ENCODE peak calls at places on chromosome 6, in seven cellular contexts. One of them, this sample, is unnamed.

GRCh38 chr6:17656092-17656491 is 50.6 kb downstream of the NUP153 start:
- DNase-seq in GM06990: no peak
- DNase-seq in fibroblast of villous mesenchyme: no peak
- DNase-seq in left lung: no peak
- DNase-seq in cardiac muscle cell: peak; percentile 17
- DNase-seq in CD4-positive, alpha-beta memory T cell: no peak
- DNase-seq in esophagus squamous epithelium: no peak
- DNase-seq in this sample: no peak

GRCh38 chr6:144266091-144266649 is 19.0 kb upstream of the UTRN start:
- DNase-seq in esophagus squamous epithelium: peak; percentile 3
- DNase-seq in CD4-positive, alpha-beta memory T cell: no peak
- DNase-seq in GM06990: no peak
- DNase-seq in left lung: peak; percentile 59
- DNase-seq in fibroblast of villous mesenchyme: peak; percentile 83
- DNase-seq in cardiac muscle cell: peak; percentile 63
- DNase-seq in this sample: no peak

GRCh38 chr6:134432036-134432435 is 114.1 kb upstream of the SGK1 start:
- DNase-seq in left lung: no peak
- DNase-seq in fibroblast of villous mesenchyme: no peak
- DNase-seq in cardiac muscle cell: no peak
- DNase-seq in esophagus squamous epithelium: no peak
- DNase-seq in GM06990: no peak
- DNase-seq in CD4-positive, alpha-beta memory T cell: no peak
- DNase-seq in this sample: no peak

GRCh38 chr6:64505312-64505711 is 869.7 kb downstream of the PHF3 start:
- DNase-seq in GM06990: no peak
- DNase-seq in left lung: no peak
- DNase-seq in esophagus squamous epithelium: no peak
- DNase-seq in CD4-positive, alpha-beta memory T cell: no peak
- DNase-seq in fibroblast of villous mesenchyme: no peak
- DNase-seq in cardiac muscle cell: peak; percentile 29
- DNase-seq in this sample: peak; percentile 66

GRCh38 chr6:13303668-13304017 is 24.7 kb downstream of the TBC1D7 start:
- DNase-seq in cardiac muscle cell: peak; percentile 80
- DNase-seq in left lung: peak; percentile 89
- DNase-seq in fibroblast of villous mesenchyme: peak; percentile 83
- DNase-seq in esophagus squamous epithelium: no peak
- DNase-seq in CD4-positive, alpha-beta memory T cell: peak; percentile 3
- DNase-seq in GM06990: peak; percentile 50
- DNase-seq in this sample: no peak

GRCh38 chr6:1609662-1610496 is at the start of gene FOXC1:
- DNase-seq in fibroblast of villous mesenchyme: peak; percentile 84
- DNase-seq in left lung: peak; percentile 83
- DNase-seq in GM06990: peak; percentile 73
- DNase-seq in cardiac muscle cell: peak; percentile 87
- DNase-seq in CD4-positive, alpha-beta memory T cell: no peak
- DNase-seq in esophagus squamous epithelium: no peak
- DNase-seq in this sample: peak; percentile 52

GRCh38 chr6:15464211-15464725 is 198.6 kb downstream of the DTNBP1 start:
- DNase-seq in left lung: no peak
- DNase-seq in fibroblast of villous mesenchyme: no peak
- DNase-seq in CD4-positive, alpha-beta memory T cell: peak; percentile 52
- DNase-seq in esophagus squamous epithelium: no peak
- DNase-seq in cardiac muscle cell: peak; percentile 22
- DNase-seq in GM06990: no peak
- DNase-seq in this sample: peak; percentile 82

GRCh38 chr6:122803056-122803695 is 14.1 kb downstream of the SMPDL3A start:
- DNase-seq in GM06990: no peak
- DNase-seq in CD4-positive, alpha-beta memory T cell: no peak
- DNase-seq in cardiac muscle cell: no peak
- DNase-seq in esophagus squamous epithelium: no peak
- DNase-seq in fibroblast of villous mesenchyme: peak; percentile 99
- DNase-seq in left lung: no peak
- DNase-seq in this sample: no peak

GRCh38 chr6:25103603-25104002 is 167.8 kb upstream of the RIPOR2 start:
- DNase-seq in fibroblast of villous mesenchyme: no peak
- DNase-seq in CD4-positive, alpha-beta memory T cell: no peak
- DNase-seq in cardiac muscle cell: no peak
- DNase-seq in esophagus squamous epithelium: no peak
- DNase-seq in left lung: no peak
- DNase-seq in GM06990: no peak
- DNase-seq in this sample: no peak

GRCh38 chr6:5995705-5996686 is 10.7 kb downstream of the NRN1 start:
- DNase-seq in cardiac muscle cell: peak; percentile 75
- DNase-seq in fibroblast of villous mesenchyme: peak; percentile 18
- DNase-seq in esophagus squamous epithelium: no peak
- DNase-seq in GM06990: no peak
- DNase-seq in left lung: peak; percentile 70
- DNase-seq in CD4-positive, alpha-beta memory T cell: no peak
- DNase-seq in this sample: peak; percentile 46

GRCh38 chr6:125277838-125278237 is 23.9 kb downstream of the HDDC2 start:
- DNase-seq in left lung: no peak
- DNase-seq in cardiac muscle cell: no peak
- DNase-seq in GM06990: no peak
- DNase-seq in fibroblast of villous mesenchyme: no peak
- DNase-seq in CD4-positive, alpha-beta memory T cell: no peak
- DNase-seq in esophagus squamous epithelium: no peak
- DNase-seq in this sample: no peak

GRCh38 chr6:157990321-157991066 is 8.8 kb downstream of the SYNJ2 start:
- DNase-seq in GM06990: no peak
- DNase-seq in cardiac muscle cell: no peak
- DNase-seq in CD4-positive, alpha-beta memory T cell: peak; percentile 29
- DNase-seq in fibroblast of villous mesenchyme: no peak
- DNase-seq in left lung: no peak
- DNase-seq in esophagus squamous epithelium: no peak
- DNase-seq in this sample: no peak

GRCh38 chr6:53671111-53671510 is 5.6 kb upstream of the KLHL31 start:
- DNase-seq in GM06990: no peak
- DNase-seq in fibroblast of villous mesenchyme: no peak
- DNase-seq in esophagus squamous epithelium: no peak
- DNase-seq in cardiac muscle cell: no peak
- DNase-seq in left lung: no peak
- DNase-seq in CD4-positive, alpha-beta memory T cell: no peak
- DNase-seq in this sample: no peak

GRCh38 chr6:156752666-156753301 is 24.4 kb upstream of the ARID1B start:
- DNase-seq in esophagus squamous epithelium: no peak
- DNase-seq in CD4-positive, alpha-beta memory T cell: no peak
- DNase-seq in left lung: no peak
- DNase-seq in cardiac muscle cell: no peak
- DNase-seq in GM06990: peak; percentile 62
- DNase-seq in fibroblast of villous mesenchyme: no peak
- DNase-seq in this sample: no peak

GRCh38 chr6:144718431-144718830 is 433.3 kb downstream of the UTRN start:
- DNase-seq in left lung: no peak
- DNase-seq in cardiac muscle cell: no peak
- DNase-seq in fibroblast of villous mesenchyme: no peak
- DNase-seq in esophagus squamous epithelium: no peak
- DNase-seq in GM06990: no peak
- DNase-seq in CD4-positive, alpha-beta memory T cell: no peak
- DNase-seq in this sample: no peak

GRCh38 chr6:145169726-145170125 is 565.6 kb downstream of the EPM2A start:
- DNase-seq in cardiac muscle cell: no peak
- DNase-seq in fibroblast of villous mesenchyme: no peak
- DNase-seq in left lung: no peak
- DNase-seq in esophagus squamous epithelium: no peak
- DNase-seq in GM06990: no peak
- DNase-seq in CD4-positive, alpha-beta memory T cell: no peak
- DNase-seq in this sample: no peak

GRCh38 chr6:13445005-13445743 is 42.2 kb downstream of the GFOD1 start:
- DNase-seq in fibroblast of villous mesenchyme: peak; percentile 65
- DNase-seq in esophagus squamous epithelium: no peak
- DNase-seq in cardiac muscle cell: peak; percentile 81
- DNase-seq in GM06990: no peak
- DNase-seq in CD4-positive, alpha-beta memory T cell: no peak
- DNase-seq in left lung: no peak
- DNase-seq in this sample: no peak

GRCh38 chr6:35647400-35647799 is 41.3 kb downstream of the FKBP5 start:
- DNase-seq in CD4-positive, alpha-beta memory T cell: no peak
- DNase-seq in esophagus squamous epithelium: no peak
- DNase-seq in fibroblast of villous mesenchyme: no peak
- DNase-seq in cardiac muscle cell: no peak
- DNase-seq in left lung: no peak
- DNase-seq in GM06990: no peak
- DNase-seq in this sample: no peak

GRCh38 chr6:65004283-65004682 is 702.7 kb downstream of the EYS start:
- DNase-seq in fibroblast of villous mesenchyme: no peak
- DNase-seq in esophagus squamous epithelium: no peak
- DNase-seq in cardiac muscle cell: no peak
- DNase-seq in CD4-positive, alpha-beta memory T cell: no peak
- DNase-seq in GM06990: no peak
- DNase-seq in left lung: no peak
- DNase-seq in this sample: no peak

GRCh38 chr6:5695260-5696245 is 311.2 kb downstream of the NRN1 start:
- DNase-seq in esophagus squamous epithelium: no peak
- DNase-seq in fibroblast of villous mesenchyme: peak; percentile 89
- DNase-seq in cardiac muscle cell: no peak
- DNase-seq in GM06990: no peak
- DNase-seq in left lung: no peak
- DNase-seq in CD4-positive, alpha-beta memory T cell: no peak
- DNase-seq in this sample: peak; percentile 56

GRCh38 chr6:16129623-16130243 is 847 bp downstream of the MYLIP start:
- DNase-seq in CD4-positive, alpha-beta memory T cell: peak; percentile 59
- DNase-seq in esophagus squamous epithelium: no peak
- DNase-seq in GM06990: no peak
- DNase-seq in fibroblast of villous mesenchyme: no peak
- DNase-seq in left lung: peak; percentile 43
- DNase-seq in cardiac muscle cell: peak; percentile 30
- DNase-seq in this sample: peak; percentile 66

GRCh38 chr6:149443411-149444181 is 41.2 kb downstream of the ZC3H12D start:
- DNase-seq in fibroblast of villous mesenchyme: peak; percentile 71
- DNase-seq in GM06990: no peak
- DNase-seq in cardiac muscle cell: no peak
- DNase-seq in esophagus squamous epithelium: no peak
- DNase-seq in left lung: no peak
- DNase-seq in CD4-positive, alpha-beta memory T cell: no peak
- DNase-seq in this sample: no peak
- H3K4me3 ChIP-seq in fibroblast of villous mesenchyme: no peak overlapping the region
- H3K4me3 ChIP-seq in GM06990: no peak overlapping the region
- H3K4me3 ChIP-seq in cardiac muscle cell: no peak overlapping the region
- H3K4me3 ChIP-seq in esophagus squamous epithelium: no peak overlapping the region
- H3K4me3 ChIP-seq in left lung: no peak overlapping the region
- H3K4me3 ChIP-seq in CD4-positive, alpha-beta memory T cell: no peak overlapping the region
- H3K4me3 ChIP-seq in this sample: no peak overlapping the region

GRCh38 chr6:90413867-90414266 is 117.2 kb upstream of the BACH2 start:
- DNase-seq in fibroblast of villous mesenchyme: peak; percentile 5
- DNase-seq in cardiac muscle cell: peak; percentile 77
- DNase-seq in left lung: peak; percentile 57
- DNase-seq in CD4-positive, alpha-beta memory T cell: peak; percentile 88
- DNase-seq in GM06990: no peak
- DNase-seq in esophagus squamous epithelium: no peak
- DNase-seq in this sample: no peak
- H3K4me3 ChIP-seq in fibroblast of villous mesenchyme: no peak overlapping the region
- H3K4me3 ChIP-seq in cardiac muscle cell: no peak overlapping the region
- H3K4me3 ChIP-seq in left lung: no peak overlapping the region
- H3K4me3 ChIP-seq in CD4-positive, alpha-beta memory T cell: peak overlapping the region; percentile 25
- H3K4me3 ChIP-seq in GM06990: no peak overlapping the region
- H3K4me3 ChIP-seq in esophagus squamous epithelium: peak overlapping the region; percentile 23
- H3K4me3 ChIP-seq in this sample: no peak overlapping the region

GRCh38 chr6:27312146-27312949 is at the start of gene POM121L2:
- DNase-seq in fibroblast of villous mesenchyme: peak; percentile 24
- DNase-seq in GM06990: peak; percentile 66
- DNase-seq in esophagus squamous epithelium: no peak
- DNase-seq in left lung: peak; percentile 54
- DNase-seq in CD4-positive, alpha-beta memory T cell: peak; percentile 62
- DNase-seq in cardiac muscle cell: peak; percentile 76
- DNase-seq in this sample: peak; percentile 75

GRCh38 chr6:27314046-27314445 is 2.0 kb upstream of the POM121L2 start:
- DNase-seq in esophagus squamous epithelium: no peak
- DNase-seq in cardiac muscle cell: no peak
- DNase-seq in CD4-positive, alpha-beta memory T cell: no peak
- DNase-seq in fibroblast of villous mesenchyme: no peak
- DNase-seq in left lung: no peak
- DNase-seq in GM06990: no peak
- DNase-seq in this sample: no peak

GRCh38 chr6:27312950-27313271 is 838 bp upstream of the POM121L2 start:
- DNase-seq in fibroblast of villous mesenchyme: no peak
- DNase-seq in left lung: no peak
- DNase-seq in cardiac muscle cell: no peak
- DNase-seq in CD4-positive, alpha-beta memory T cell: no peak
- DNase-seq in GM06990: no peak
- DNase-seq in esophagus squamous epithelium: no peak
- DNase-seq in this sample: no peak

DNA sequence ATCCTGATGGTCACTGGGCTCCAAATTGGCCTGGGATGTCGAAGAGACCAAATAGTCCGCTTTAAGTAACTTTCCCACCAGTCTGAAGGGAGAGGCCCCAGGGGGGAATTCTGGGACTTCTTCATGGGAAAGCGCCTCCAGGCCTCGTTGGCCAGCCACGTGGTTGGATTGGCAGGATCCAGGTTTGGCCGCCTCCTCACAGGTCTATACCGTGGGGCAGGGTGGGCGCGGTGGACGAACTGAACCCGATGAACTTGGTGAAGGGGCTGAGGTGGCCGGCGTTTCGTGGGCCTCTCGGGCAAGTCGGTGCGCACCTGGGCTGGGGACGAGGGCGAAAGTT is 297 bp downstream of the POM121L2 start:
- DNase-seq in GM06990: no peak
- DNase-seq in esophagus squamous epithelium: no peak
- DNase-seq in fibroblast of villous mesenchyme: no peak
- DNase-seq in left lung: no peak
- DNase-seq in cardiac muscle cell: no peak
- DNase-seq in CD4-positive, alpha-beta memory T cell: no peak
- DNase-seq in this sample: no peak
- H3K4me3 ChIP-seq in GM06990: no peak overlapping the region
- H3K4me3 ChIP-seq in esophagus squamous epithelium: peak overlapping the region; percentile 51
- H3K4me3 ChIP-seq in fibroblast of villous mesenchyme: peak overlapping the region; percentile 60
- H3K4me3 ChIP-seq in left lung: peak overlapping the region; percentile 37
- H3K4me3 ChIP-seq in cardiac muscle cell: peak overlapping the region; percentile 52
- H3K4me3 ChIP-seq in CD4-positive, alpha-beta memory T cell: no peak overlapping the region
- H3K4me3 ChIP-seq in this sample: no peak overlapping the region

GRCh38 chr6:32970413-32971244 is 2.2 kb downstream of the BRD2 start:
- DNase-seq in fibroblast of villous mesenchyme: peak; percentile 93
- DNase-seq in cardiac muscle cell: peak; percentile 91
- DNase-seq in GM06990: peak; percentile 87
- DNase-seq in left lung: peak; percentile 92
- DNase-seq in esophagus squamous epithelium: no peak
- DNase-seq in CD4-positive, alpha-beta memory T cell: peak; percentile 67
- DNase-seq in this sample: peak; percentile 98
- H3K4me3 ChIP-seq in fibroblast of villous mesenchyme: peak overlapping the region; percentile 91
- H3K4me3 ChIP-seq in cardiac muscle cell: peak overlapping the region; percentile 73
- H3K4me3 ChIP-seq in GM06990: peak overlapping the region; percentile 92
- H3K4me3 ChIP-seq in left lung: peak overlapping the region; percentile 100
- H3K4me3 ChIP-seq in esophagus squamous epithelium: peak overlapping the region; percentile 92
- H3K4me3 ChIP-seq in CD4-positive, alpha-beta memory T cell: peak overlapping the region; percentile 96
- H3K4me3 ChIP-seq in this sample: peak overlapping the region; percentile 89

This sample was measured in Karpas-422.